ENCODE peak calls at places on chromosome 7, in ten cellular contexts. O, K, M, Z, U, N, D, V, I and L are unnamed samples.

GRCh38 chr7:45156516-45157272 is 897 bp upstream of the RAMP3 start:
- DNase-seq in V (no peak), Z (peak; percentile 51), O (no peak), U (no peak), I (no peak), K (no peak), N (no peak), M (peak; percentile 30), D (no peak), L (no peak)

GRCh38 chr7:86914468-86915054 is 144.9 kb downstream of the ELAPOR2 start:
- DNase-seq in O (no peak), Z (no peak), U (no peak), I (no peak), M (no peak), V (no peak), N (no peak), K (no peak), D (no peak), L (no peak)

GRCh38 chr7:2503056-2503941 is 16.3 kb upstream of the LFNG start:
- DNase-seq in M (no peak), V (no peak), D (no peak), N (no peak), I (no peak), O (no peak), Z (no peak), K (no peak), U (no peak), L (no peak)

GRCh38 chr7:2970907-2971306 is 72.8 kb downstream of the CARD11 start:
- DNase-seq in I (no peak), Z (no peak), N (no peak), V (no peak), O (no peak), M (peak; percentile 2), U (no peak), D (no peak), K (no peak), L (no peak)

GRCh38 chr7:7261863-7262262 is 79.5 kb downstream of the C1GALT1 start:
- DNase-seq in N (no peak), O (no peak), I (no peak), D (no peak), Z (no peak), K (no peak), V (no peak), M (no peak), U (no peak), L (no peak)

GRCh38 chr7:112266595-112267270 is 60.2 kb downstream of the ZNF277 start:
- DNase-seq in I (no peak), Z (no peak), K (no peak), U (no peak), V (no peak), M (no peak), D (no peak), O (no peak), N (no peak), L (no peak)

GRCh38 chr7:2567663-2568238 is 9.0 kb downstream of the IQCE start:
- DNase-seq in I (no peak), M (no peak), V (no peak), D (no peak), U (no peak), K (no peak), O (no peak), N (no peak), Z (no peak), L (no peak)

GRCh38 chr7:32680259-32681173 is 185.2 kb downstream of the AVL9 start:
- DNase-seq in D (peak; percentile 44), N (peak; percentile 33), O (no peak), Z (no peak), U (peak; percentile 80), K (peak; percentile 38), M (no peak), I (no peak), V (no peak), L (no peak)

DNA sequence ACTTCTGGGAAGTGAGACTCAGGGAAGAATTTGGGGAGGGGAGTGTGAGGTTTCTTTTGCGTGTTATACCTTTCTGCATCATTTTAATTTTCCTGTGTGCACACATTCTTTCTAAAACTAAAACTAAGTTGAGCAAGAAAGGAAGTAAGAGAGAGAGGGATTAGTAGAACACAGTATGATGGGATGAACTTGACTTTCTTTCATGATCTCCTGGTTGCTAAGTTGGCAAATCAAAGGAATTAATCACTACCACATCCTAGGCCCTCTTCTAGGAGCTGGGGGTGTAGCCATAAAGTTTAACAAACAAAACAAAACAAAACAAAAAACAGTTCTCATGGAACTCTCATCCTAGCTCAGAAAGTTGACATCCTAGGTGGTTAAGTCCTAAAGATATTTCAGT is 19.1 kb upstream of the KDM7A start:
- DNase-seq in I (no peak), U (no peak), M (no peak), N (no peak), D (no peak), K (no peak), Z (no peak), V (no peak), O (no peak), L (no peak)
- TF ChIP-seq POLR2AphosphoS5 in I (no peak), U (no peak), M (no peak), N (no peak), D (no peak), K (no peak), Z (no peak), V (no peak), O (no peak), L (no peak)

GRCh38 chr7:50305697-50306300 is 1.3 kb downstream of the IKZF1 start:
- DNase-seq in Z (no peak), I (no peak), O (no peak), U (no peak), V (no peak), D (no peak), M (no peak), N (no peak), K (no peak), L (no peak)

GRCh38 chr7:50303082-50303893 is 1.2 kb upstream of the IKZF1 start:
- DNase-seq in N (no peak), D (no peak), O (no peak), V (no peak), I (no peak), U (no peak), K (no peak), M (no peak), Z (peak; percentile 86), L (no peak)

GRCh38 chr7:50304911-50305621 is 550 bp downstream of the IKZF1 start:
- DNase-seq in U (no peak), Z (peak; percentile 90), I (no peak), D (no peak), N (no peak), V (no peak), M (no peak), K (peak; percentile 70), O (no peak), L (no peak)

GRCh38 chr7:50303894-50304157 is 690 bp upstream of the IKZF1 start:
- DNase-seq in Z (peak; percentile 93), I (no peak), V (no peak), K (no peak), O (no peak), N (no peak), M (no peak), D (no peak), U (no peak), L (no peak)

DNA sequence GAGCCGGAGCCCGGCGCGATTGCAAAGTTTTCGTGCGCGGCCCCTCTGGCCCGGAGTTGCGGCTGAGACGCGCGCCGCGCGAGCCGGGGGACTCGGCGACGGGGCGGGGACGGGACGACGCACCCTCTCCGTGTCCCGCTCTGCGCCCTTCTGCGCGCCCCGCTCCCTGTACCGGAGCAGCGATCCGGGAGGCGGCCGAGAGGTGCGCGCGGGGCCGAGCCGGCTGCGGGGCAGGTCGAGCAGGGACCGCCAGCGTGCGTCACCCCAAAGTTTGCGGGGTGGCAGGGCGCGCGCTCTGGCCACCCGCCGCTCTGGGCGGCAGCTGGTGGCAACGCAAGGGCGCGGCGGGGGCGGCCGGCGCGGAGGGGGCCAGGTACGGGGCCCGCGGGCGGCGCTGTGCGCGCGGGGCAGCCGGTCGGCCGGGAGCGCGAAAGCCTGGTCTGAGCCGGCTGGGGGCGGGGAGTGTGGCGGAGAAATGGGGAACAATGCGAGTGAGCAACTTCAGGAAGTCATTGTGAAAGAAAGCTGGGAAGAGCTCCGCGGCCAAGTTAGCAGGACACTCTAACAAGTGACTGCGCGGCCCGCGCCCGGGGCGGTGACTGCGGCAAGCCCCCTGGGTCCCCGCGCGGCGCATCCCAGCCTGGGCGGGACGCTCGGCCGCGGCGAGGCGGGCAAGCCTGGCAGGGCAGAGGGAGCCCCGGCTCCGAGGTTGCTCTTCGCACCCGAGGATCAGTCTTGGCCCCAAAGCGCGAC is at the start of gene IKZF1:
- DNase-seq in D (peak; percentile 65), K (peak; percentile 69), V (peak; percentile 85), O (no peak), I (no peak), N (no peak), M (peak; percentile 78), Z (peak; percentile 96), U (no peak), L (no peak)
- H3K27me3 ChIP-seq in D (peaks cover 33% of the 10 kb centered on the region), K (peaks cover 49% of the 10 kb centered on the region), V (no peaks in the 10 kb centered on the region), O (peaks cover 8% of the 10 kb centered on the region), I (peaks cover 58% of the 10 kb centered on the region), N (no peaks in the 10 kb centered on the region), M (peaks cover 46% of the 10 kb centered on the region), Z (peaks cover 4% of the 10 kb centered on the region), U (peaks cover 28% of the 10 kb centered on the region), L (no peaks in the 10 kb centered on the region)

GRCh38 chr7:44068054-44068453 is 2.7 kb upstream of the PGAM2 start:
- DNase-seq in Z (peak; percentile 69), K (no peak), I (no peak), M (peak; percentile 57), O (no peak), V (no peak), U (no peak), D (no peak), N (no peak), L (no peak)
- TF ChIP-seq POLR2AphosphoS5 in Z (peak; percentile 50), K (no peak), I (peak; percentile 35), M (peak; percentile 13), O (no peak), V (no peak), U (no peak), D (no peak), N (no peak), L (no peak)

GRCh38 chr7:157471259-157472125 is 134.7 kb downstream of the DNAJB6 start:
- DNase-seq in K (no peak), V (no peak), U (no peak), I (no peak), Z (peak; percentile 68), N (no peak), M (peak; percentile 40), O (no peak), D (peak; percentile 23), L (no peak)

GRCh38 chr7:157470699-157471098 is 133.9 kb downstream of the DNAJB6 start:
- DNase-seq in V (no peak), I (no peak), D (peak; percentile 17), Z (peak; percentile 70), O (no peak), M (peak; percentile 33), K (no peak), N (no peak), U (no peak), L (no peak)

GRCh38 chr7:157473051-157473569 is 136.3 kb downstream of the DNAJB6 start:
- DNase-seq in M (peak; percentile 21), Z (peak; percentile 10), I (no peak), D (no peak), K (no peak), U (no peak), V (no peak), O (no peak), N (no peak), L (no peak)

GRCh38 chr7:157474685-157475084 is 137.9 kb downstream of the DNAJB6 start:
- DNase-seq in U (peak; percentile 13), Z (peak; percentile 79), M (peak; percentile 18), N (no peak), V (no peak), O (peak; percentile 48), D (peak; percentile 26), I (no peak), K (no peak), L (no peak)

DNA sequence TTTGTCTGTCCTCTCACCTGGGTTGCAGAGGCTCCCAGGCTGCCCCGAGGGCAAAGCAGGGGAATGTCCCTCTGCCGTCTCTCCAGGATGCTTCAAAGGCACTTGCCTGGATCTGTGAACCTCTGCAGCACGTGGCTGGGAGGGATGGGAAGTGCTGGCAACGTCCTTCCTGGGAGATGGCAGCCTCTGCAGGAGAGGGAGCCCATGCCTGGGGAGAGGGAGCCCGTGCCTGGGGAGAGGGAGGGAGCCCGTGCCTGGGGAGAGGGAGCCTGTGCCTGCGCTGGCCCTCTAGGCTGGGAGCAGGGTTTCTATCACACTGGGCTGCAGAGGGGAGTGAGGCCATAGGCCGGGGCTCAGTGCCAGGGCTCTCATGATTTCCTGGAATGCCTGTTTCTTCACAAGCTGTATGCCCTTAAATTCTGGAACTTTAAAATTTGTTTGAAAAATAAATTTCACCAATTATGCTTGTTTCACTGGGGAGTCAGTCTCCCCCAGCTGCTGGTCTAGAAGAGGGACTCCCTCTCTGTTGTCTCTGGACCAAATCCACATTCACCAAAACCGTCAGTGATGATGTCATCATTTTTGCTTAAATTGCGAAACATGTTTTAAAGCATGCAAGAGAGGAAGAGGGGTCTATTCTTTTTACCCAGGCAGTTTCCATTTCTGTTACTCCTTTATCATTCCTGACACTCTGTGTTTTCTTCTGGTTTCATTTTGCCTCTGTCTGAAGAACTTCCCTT is 135.7 kb downstream of the DNAJB6 start:
- DNase-seq in U (no peak), I (no peak), D (peak; percentile 15), V (no peak), O (no peak), K (no peak), M (peak; percentile 26), N (no peak), Z (peak; percentile 61), L (no peak)
- H3K27me3 ChIP-seq in U (no peaks in the 10 kb centered on the region), I (peaks cover 31% of the 10 kb centered on the region), D (no peaks in the 10 kb centered on the region), V (peaks cover 4% of the 10 kb centered on the region), O (no peaks in the 10 kb centered on the region), K (no peaks in the 10 kb centered on the region), M (peaks cover 5% of the 10 kb centered on the region), N (peaks cover 3% of the 10 kb centered on the region), Z (no peaks in the 10 kb centered on the region), L (no peaks in the 10 kb centered on the region)